ENCODE peak calls at places on chromosomes 11 and 22, in four cellular contexts. V, S, K and H are unnamed samples.
A peak's percentile ranks its signal among the peaks of the same experiment; 100 is the strongest.

GRCh38 chr11:72712168-72712721 is 38.0 kb upstream of the PDE2A start:
- DNase-seq in V (no peak), S (no peak), K (peak; percentile 36), H (no peak)

GRCh38 chr11:47234669-47235075 is 13.9 kb downstream of the ACP2 start:
- DNase-seq in V (no peak), S (no peak), K (peak; percentile 65), H (no peak)

GRCh38 chr11:72069787-72070251 is 10.5 kb downstream of the NUMA1 start:
- DNase-seq in V (peak; percentile 21), S (peak; percentile 75), K (peak; percentile 78), H (peak; percentile 60)

GRCh38 chr22:49303061-49303735 is 524.5 kb downstream of the BRD1 start:
- DNase-seq in V (no peak), S (no peak), K (no peak), H (no peak)

GRCh38 chr11:68303982-68304780 is 8.2 kb upstream of the LRP5 start:
- DNase-seq in V (no peak), S (no peak), K (no peak), H (no peak)

GRCh38 chr22:48486163-48486957 is 1341.3 kb downstream of the BRD1 start:
- DNase-seq in V (no peak), S (no peak), K (no peak), H (no peak)

GRCh38 chr11:19642759-19643158 is 69.9 kb upstream of the NAV2 start:
- DNase-seq in V (no peak), S (no peak), K (no peak), H (no peak)

GRCh38 chr11:114287154-114287553 is 9.0 kb upstream of the NNMT start:
- DNase-seq in V (no peak), S (no peak), K (no peak), H (no peak)

GRCh38 chr22:37631448-37632173 is 7.9 kb upstream of the SH3BP1 start:
- DNase-seq in V (no peak), S (no peak), K (no peak), H (no peak)

GRCh38 chr11:68969386-68969785 is 11.4 kb downstream of the MRGPRD start:
- DNase-seq in V (no peak), S (no peak), K (no peak), H (no peak)

GRCh38 chr22:37636186-37636948 is 3.1 kb upstream of the SH3BP1 start:
- DNase-seq in V (no peak), S (peak; percentile 81), K (peak; percentile 98), H (no peak)

GRCh38 chr11:92227233-92227593 is 2.6 kb downstream of the FAT3 start:
- DNase-seq in V (no peak), S (no peak), K (no peak), H (no peak)

GRCh38 chr11:92225206-92225562 is 566 bp downstream of the FAT3 start:
- DNase-seq in V (no peak), S (no peak), K (no peak), H (no peak)

GRCh38 chr11:92226331-92227232 is 2.0 kb downstream of the FAT3 start:
- DNase-seq in V (no peak), S (no peak), K (no peak), H (no peak)

GRCh38 chr11:92224394-92225205 is at the start of gene FAT3:
- DNase-seq in V (peak; percentile 4), S (no peak), K (peak; percentile 43), H (no peak)

GRCh38 chr11:92225563-92226308 is 1.1 kb downstream of the FAT3 start:
- DNase-seq in V (no peak), S (no peak), K (no peak), H (no peak)
- TF ChIP-seq CTCF in V (no peak), S (no peak), K (peak; percentile 14), H (peak; percentile 4)

GRCh38 chr22:19723990-19724827 is 870 bp downstream of the GP1BB start:
- DNase-seq in V (no peak), S (peak; percentile 62), K (peak; percentile 42), H (no peak)
- TF ChIP-seq CTCF in V (no peak), S (peak; percentile 35), K (no peak), H (no peak)

GRCh38 chr22:20583471-20583922 is 76.1 kb downstream of the MED15 start:
- DNase-seq in V (no peak), S (no peak), K (no peak), H (no peak)
- TF ChIP-seq CTCF in V (no peak), S (no peak), K (peak; percentile 38), H (no peak)

GRCh38 chr11:64269380-64270234 is 14.9 kb downstream of the BAD start:
- DNase-seq in V (peak; percentile 100), S (peak; percentile 100), K (peak; percentile 100), H (peak; percentile 100)
- TF ChIP-seq CTCF in V (no peak), S (no peak), K (no peak), H (no peak)

GRCh38 chr11:59263225-59263894 is 50.6 kb upstream of the MPEG1 start:
- DNase-seq in V (no peak), S (peak; percentile 45), K (no peak), H (no peak)
- TF ChIP-seq CTCF in V (no peak), S (peak; percentile 2), K (no peak), H (no peak)

GRCh38 chr11:130131957-130132850 is 27.4 kb upstream of the ST14 start:
- DNase-seq in V (peak; percentile 37), S (peak; percentile 73), K (peak; percentile 83), H (peak; percentile 35)
- TF ChIP-seq CTCF in V (peak; percentile 88), S (peak; percentile 66), K (peak; percentile 86), H (peak; percentile 76)